ENCODE peak calls at places on chromosomes 6 and 20, in six cellular contexts. Q is CD8-positive, alpha-beta T cell; N is sigmoid colon; T is natural killer cell; R is uterus; P is heart right ventricle. Y is an unnamed sample.
A peak's percentile ranks its signal among the peaks of the same experiment; 100 is the strongest.

GRCh38 chr20:10585308-10585707 is 88.5 kb downstream of the JAG1 start:
- DNase-seq in Q (no peak), N (no peak), T (no peak), R (no peak), P (no peak), Y (no peak)

GRCh38 chr6:152387091-152387490 is 250.1 kb downstream of the SYNE1 start:
- DNase-seq in Q (no peak), N (no peak), T (no peak), R (no peak), P (no peak), Y (no peak)

GRCh38 chr6:30340589-30341054 is 4.3 kb upstream of the RPP21 start:
- DNase-seq in Q (no peak), N (no peak), T (no peak), R (no peak), P (no peak), Y (no peak)

GRCh38 chr6:132364675-132365074 is 36.6 kb downstream of the MOXD1 start:
- DNase-seq in Q (no peak), N (no peak), T (no peak), R (no peak), P (no peak), Y (no peak)

GRCh38 chr20:37741560-37741959 is 47.7 kb downstream of the CTNNBL1 start:
- DNase-seq in Q (no peak), N (no peak), T (no peak), R (no peak), P (no peak), Y (no peak)

GRCh38 chr20:47854687-47855212 is 69.5 kb upstream of the SULF2 start:
- DNase-seq in Q (no peak), N (no peak), T (no peak), R (no peak), P (no peak), Y (no peak)

GRCh38 chr6:113854531-113855499 is 2.3 kb upstream of the MARCKS start:
- DNase-seq in Q (no peak), N (peak; percentile 91), T (no peak), R (peak; percentile 71), P (peak; percentile 79), Y (peak; percentile 63)

GRCh38 chr20:9214676-9215075 is 145.8 kb downstream of the PLCB4 start:
- DNase-seq in Q (no peak), N (no peak), T (no peak), R (no peak), P (no peak), Y (no peak)

GRCh38 chr20:7722564-7722963 is 217.7 kb downstream of the HAO1 start:
- DNase-seq in Q (no peak), N (no peak), T (no peak), R (no peak), P (no peak), Y (no peak)

GRCh38 chr6:146814148-146814750 is 215.5 kb downstream of the ADGB start:
- DNase-seq in Q (no peak), N (no peak), T (no peak), R (no peak), P (no peak), Y (no peak)

GRCh38 chr6:18034798-18035202 is 47.4 kb upstream of the KIF13A start:
- DNase-seq in Q (no peak), N (no peak), T (no peak), R (no peak), P (no peak), Y (no peak)

GRCh38 chr20:22333885-22334545 is 250.4 kb downstream of the FOXA2 start:
- DNase-seq in Q (peak; percentile 19), N (no peak), T (no peak), R (peak; percentile 28), P (peak; percentile 18), Y (peak; percentile 50)

GRCh38 chr20:4626228-4626627 is 95.5 kb upstream of the PRND start:
- DNase-seq in Q (no peak), N (no peak), T (no peak), R (no peak), P (no peak), Y (no peak)

GRCh38 chr20:55605594-55605993 is 399.7 kb downstream of the CBLN4 start:
- DNase-seq in Q (no peak), N (no peak), T (no peak), R (no peak), P (no peak), Y (no peak)

GRCh38 chr6:160030103-160030502 is 61.2 kb downstream of the IGF2R start:
- DNase-seq in Q (no peak), N (peak; percentile 91), T (no peak), R (peak; percentile 87), P (peak; percentile 88), Y (no peak)

GRCh38 chr6:14596410-14596809 is 478.8 kb downstream of the CD83 start:
- DNase-seq in Q (no peak), N (peak; percentile 68), T (no peak), R (no peak), P (no peak), Y (peak; percentile 89)

GRCh38 chr6:133889557-133890301 is 816 bp downstream of the TCF21 start:
- DNase-seq in Q (no peak), N (no peak), T (no peak), R (peak; percentile 61), P (peak; percentile 41), Y (no peak)

GRCh38 chr6:8207191-8207868 is 105.0 kb upstream of the EEF1E1 start:
- DNase-seq in Q (no peak), N (no peak), T (no peak), R (no peak), P (no peak), Y (no peak)

GRCh38 chr20:38962044-38962897 is at the start of gene DHX35:
- DNase-seq in Q (peak; percentile 98), N (peak; percentile 99), T (peak; percentile 99), R (peak; percentile 99), P (peak; percentile 99), Y (peak; percentile 96)
- TF ChIP-seq CTCF in Q (no peak), N (peak; percentile 9), T (no peak), R (peak; percentile 15), P (peak; percentile 65), Y (no peak)

DNA sequence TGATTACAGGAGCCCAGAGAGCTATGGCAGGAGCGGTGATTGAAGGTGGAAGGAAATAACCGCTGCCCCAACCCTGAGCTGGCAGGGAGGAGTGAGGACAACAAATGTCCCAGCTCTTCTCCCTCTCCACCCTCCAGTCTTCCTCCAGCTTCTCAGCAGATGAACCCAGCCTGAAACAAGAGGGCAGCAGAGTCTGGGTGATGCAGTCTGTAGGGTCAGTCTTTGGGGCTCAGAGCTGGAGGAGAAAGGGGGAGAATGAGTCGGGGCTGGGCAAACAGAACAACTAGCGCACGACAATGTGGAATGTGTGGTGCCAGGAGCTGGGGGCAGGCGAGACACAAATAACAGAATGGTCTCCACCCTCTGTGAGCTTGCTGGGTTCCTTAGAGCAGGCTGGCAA is 4.5 kb upstream of the GUCA1A start:
- DNase-seq in Q (no peak), N (no peak), T (no peak), R (no peak), P (no peak), Y (no peak)
- TF ChIP-seq CTCF in Q (no peak), N (no peak), T (no peak), R (no peak), P (no peak), Y (no peak)

GRCh38 chr6:25038992-25039391 is 103.2 kb upstream of the RIPOR2 start:
- DNase-seq in Q (no peak), N (no peak), T (no peak), R (no peak), P (no peak), Y (no peak)

GRCh38 chr6:25041676-25042598 is 106.2 kb upstream of the RIPOR2 start:
- DNase-seq in Q (peak; percentile 50), N (no peak), T (no peak), R (no peak), P (no peak), Y (no peak)

GRCh38 chr6:25038300-25038699 is 102.5 kb upstream of the RIPOR2 start:
- DNase-seq in Q (no peak), N (no peak), T (no peak), R (no peak), P (no peak), Y (no peak)

GRCh38 chr6:25042984-25043725 is 107.4 kb upstream of the RIPOR2 start:
- DNase-seq in Q (no peak), N (no peak), T (no peak), R (no peak), P (no peak), Y (no peak)

GRCh38 chr6:25042599-25042936 is 106.8 kb upstream of the RIPOR2 start:
- DNase-seq in Q (no peak), N (no peak), T (no peak), R (no peak), P (no peak), Y (no peak)
- TF ChIP-seq CTCF in Q (peak; percentile 41), N (no peak), T (no peak), R (no peak), P (no peak), Y (no peak)

DNA sequence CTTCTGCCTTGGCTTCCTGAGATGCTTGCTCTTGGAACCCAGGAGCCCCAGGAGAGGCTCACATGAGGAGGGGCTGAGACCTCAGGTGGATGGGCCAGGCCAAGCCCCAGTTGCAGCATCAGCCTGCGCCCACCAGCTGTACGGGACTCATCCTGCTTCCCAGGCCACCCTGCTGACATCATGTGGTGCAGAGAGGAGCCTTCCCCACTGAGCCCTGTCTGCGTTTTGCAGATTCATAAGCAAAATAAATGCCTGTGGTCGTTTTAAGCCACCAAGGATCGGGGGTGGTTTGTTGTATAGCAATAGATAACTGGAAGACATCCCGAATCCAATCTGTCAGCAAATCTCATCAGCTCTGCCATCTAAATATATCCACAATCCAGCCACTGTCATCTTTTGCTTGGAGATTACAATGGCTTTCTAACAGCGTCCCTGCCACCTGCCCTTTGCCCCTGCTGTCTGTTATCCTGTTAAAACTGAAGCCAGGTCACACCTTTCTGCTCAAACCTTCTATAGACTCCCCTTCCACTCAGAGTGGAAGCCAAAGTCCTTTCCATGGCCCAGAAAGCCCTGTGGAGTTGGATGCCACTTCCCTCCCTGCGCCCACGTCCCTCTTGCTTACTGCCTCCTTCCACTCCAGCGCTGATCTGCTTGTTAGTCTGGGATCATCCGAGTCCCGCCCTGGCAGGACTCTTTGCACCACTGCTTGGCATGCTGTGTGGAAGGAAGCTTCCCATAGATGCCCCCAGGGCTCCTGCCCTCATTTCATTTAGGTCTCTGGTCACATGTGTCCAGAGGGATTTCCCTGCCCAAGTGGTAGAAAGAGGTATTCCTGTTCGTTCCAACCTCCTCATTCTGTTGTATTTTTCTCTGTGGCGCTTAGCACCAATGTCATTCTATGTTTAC is 24.0 kb upstream of the MLN start:
- DNase-seq in Q (no peak), N (no peak), T (no peak), R (no peak), P (no peak), Y (no peak)
- TF ChIP-seq CTCF in Q (no peak), N (no peak), T (no peak), R (no peak), P (no peak), Y (no peak)